ENCODE peak calls at places on chromosomes 4 and X, in seven cellular contexts. A is memory B cell; W is WTC11; B is PC-9; S is stimulated activated CD4-positive, alpha-beta T cell treated with anti-CD3 and anti-CD28 coated beads, Interleukin-2, amount 100 ng/mL, for 48 hours; Z is body of pancreas; I is anterior cingulate cortex. U is an unnamed sample.

GRCh38 chr4:122450847-122451246 is 5.7 kb downstream of the IL2 start:
- DNase-seq in A (no peak), W (peak; percentile 54), B (no peak), S (peak; percentile 32), Z (no peak), I (no peak), U (peak; percentile 43)

GRCh38 chr4:10898072-10898471 is 213.5 kb upstream of the CLNK start:
- DNase-seq in A (no peak), W (no peak), B (no peak), S (no peak), Z (no peak), I (no peak), U (no peak)

GRCh38 chr4:112340048-112340447 is 42.9 kb downstream of the ALPK1 start:
- DNase-seq in A (no peak), W (no peak), B (no peak), S (no peak), Z (no peak), I (no peak), U (no peak)

GRCh38 chr4:174528226-174528625 is 5.9 kb upstream of the HPGD start:
- DNase-seq in A (no peak), W (no peak), B (no peak), S (no peak), Z (no peak), I (no peak), U (no peak)

GRCh38 chrX:13750812-13751211 is 16.3 kb downstream of the OFD1 start:
- DNase-seq in A (no peak), W (no peak), B (no peak), S (no peak), Z (no peak), I (no peak), U (no peak)

GRCh38 chrX:9318213-9318612 is 146.6 kb upstream of the TBL1X start:
- DNase-seq in A (no peak), W (no peak), B (no peak), S (no peak), Z (no peak), I (no peak), U (no peak)

GRCh38 chr4:6031831-6032230 is 13.6 kb upstream of the C4orf50 start:
- DNase-seq in A (no peak), W (no peak), B (no peak), S (no peak), Z (no peak), I (no peak), U (no peak)

GRCh38 chr4:76459291-76459723 is 24.3 kb downstream of the SHROOM3 start:
- DNase-seq in A (no peak), W (peak; percentile 60), B (peak; percentile 66), S (no peak), Z (peak; percentile 18), I (no peak), U (peak; percentile 73)

GRCh38 chr4:87120411-87121162 is 99.8 kb downstream of the KLHL8 start:
- DNase-seq in A (no peak), W (no peak), B (no peak), S (no peak), Z (peak; percentile 45), I (no peak), U (no peak)

GRCh38 chr4:176920694-176921093 is 128.0 kb upstream of the VEGFC start:
- DNase-seq in A (no peak), W (no peak), B (no peak), S (no peak), Z (no peak), I (no peak), U (no peak)

GRCh38 chr4:4762909-4763814 is 96.3 kb upstream of the MSX1 start:
- DNase-seq in A (no peak), W (peak; percentile 38), B (no peak), S (peak; percentile 3), Z (no peak), I (no peak), U (peak; percentile 4)

GRCh38 chr4:156931267-156931666 is 40.3 kb downstream of the PDGFC start:
- DNase-seq in A (no peak), W (no peak), B (peak; percentile 62), S (no peak), Z (peak; percentile 33), I (no peak), U (peak; percentile 79)

GRCh38 chr4:38785901-38786402 is 3.2 kb upstream of the TLR10 start:
- DNase-seq in A (no peak), W (no peak), B (no peak), S (no peak), Z (no peak), I (no peak), U (peak; percentile 14)

GRCh38 chrX:118976599-118977340 is 2.4 kb downstream of the LONRF3 start:
- DNase-seq in A (no peak), W (no peak), B (peak; percentile 88), S (peak; percentile 12), Z (peak; percentile 60), I (no peak), U (peak; percentile 12)